ENCODE peak calls at places on chromosome 1, in ten cellular contexts. X is neural crest cell, D is GM12892, G is breast epithelium, M is stomach, A is RWPE1, S is SJSA1, Q is endodermal cell, C is K562, E is SHP77. T is an unnamed sample.

GRCh38 chr1:111855260-111855659 is 99.6 kb downstream of the DDX20 start:
- DNase-seq in X (no peak), D (no peak), G (no peak), M (no peak), A (no peak), S (no peak), Q (peak), C (no peak), E (no peak), T (no peak)

GRCh38 chr1:25785321-25786067 is 14.5 kb upstream of the SELENON start:
- DNase-seq in X (no peak), D (no peak), G (no peak), M (no peak), A (no peak), S (no peak), Q (no peak), C (no peak), E (no peak), T (no peak)

GRCh38 chr1:182404764-182405163 is 4.3 kb upstream of the TEDDM1 start:
- DNase-seq in X (no peak), D (no peak), G (no peak), M (no peak), A (no peak), S (no peak), Q (no peak), C (no peak), E (no peak), T (no peak)

GRCh38 chr1:109924316-109924715 is 13.7 kb downstream of the CSF1 start:
- DNase-seq in X (no peak), D (no peak), G (no peak), M (no peak), A (no peak), S (no peak), Q (no peak), C (no peak), E (no peak), T (no peak)

GRCh38 chr1:19029191-19030085 is 73.0 kb upstream of the IFFO2 start:
- DNase-seq in X (no peak), D (no peak), G (no peak), M (no peak), A (peak), S (no peak), Q (peak), C (no peak), E (peak), T (no peak)

GRCh38 chr1:118304722-118305344 is 119.8 kb upstream of the SPAG17 start:
- DNase-seq in X (no peak), D (no peak), G (no peak), M (no peak), A (peak), S (no peak), Q (peak), C (no peak), E (peak), T (no peak)

GRCh38 chr1:172761581-172762025 is 102.7 kb downstream of the FASLG start:
- DNase-seq in X (no peak), D (no peak), G (no peak), M (no peak), A (peak), S (no peak), Q (no peak), C (no peak), E (no peak), T (no peak)

GRCh38 chr1:43349594-43350306 is 9.0 kb upstream of the CDC20 start:
- DNase-seq in X (no peak), D (no peak), G (no peak), M (no peak), A (no peak), S (peak), Q (no peak), C (no peak), E (no peak), T (no peak)

GRCh38 chr1:31562707-31563360 is 13.5 kb upstream of the TINAGL1 start:
- DNase-seq in X (no peak), D (no peak), G (no peak), M (no peak), A (peak), S (no peak), Q (peak), C (no peak), E (no peak), T (no peak)

GRCh38 chr1:101309334-101310221 is 72.8 kb downstream of the S1PR1 start:
- DNase-seq in X (peak), D (no peak), G (peak), M (peak), A (peak), S (peak), Q (peak), C (peak), E (peak), T (peak)

GRCh38 chr1:115098979-115099692 is 9.8 kb upstream of the TSPAN2 start:
- DNase-seq in X (no peak), D (no peak), G (no peak), M (peak), A (peak), S (no peak), Q (no peak), C (no peak), E (peak), T (peak)

GRCh38 chr1:170727953-170728352 is 64.0 kb downstream of the PRRX1 start:
- DNase-seq in X (no peak), D (no peak), G (no peak), M (no peak), A (no peak), S (no peak), Q (no peak), C (no peak), E (no peak), T (no peak)

GRCh38 chr1:25525360-25525688 is 18.1 kb upstream of the LDLRAP1 start:
- DNase-seq in X (no peak), D (no peak), G (no peak), M (no peak), A (no peak), S (no peak), Q (no peak), C (no peak), E (no peak), T (no peak)

GRCh38 chr1:89260575-89261275 is 11.9 kb downstream of the GBP5 start:
- DNase-seq in X (no peak), D (no peak), G (no peak), M (no peak), A (no peak), S (no peak), Q (no peak), C (no peak), E (no peak), T (no peak)

GRCh38 chr1:29653034-29653810 is 416.9 kb downstream of the PTPRU start:
- DNase-seq in X (no peak), D (no peak), G (no peak), M (peak), A (no peak), S (peak), Q (peak), C (no peak), E (no peak), T (no peak)

GRCh38 chr1:53590104-53590503 is 130.9 kb downstream of the DMRTB1 start:
- DNase-seq in X (no peak), D (no peak), G (no peak), M (peak), A (no peak), S (no peak), Q (peak), C (no peak), E (no peak), T (no peak)

GRCh38 chr1:242530761-242531160 is 6.3 kb upstream of the PLD5 start:
- DNase-seq in X (no peak), D (no peak), G (no peak), M (no peak), A (peak), S (no peak), Q (no peak), C (no peak), E (no peak), T (no peak)

GRCh38 chr1:187621961-187622360 is 793.2 kb downstream of the PLA2G4A start:
- DNase-seq in X (no peak), D (no peak), G (no peak), M (no peak), A (no peak), S (no peak), Q (no peak), C (no peak), E (no peak), T (no peak)

GRCh38 chr1:205310981-205311704 is 10.4 kb downstream of the NUAK2 start:
- DNase-seq in X (no peak), D (no peak), G (no peak), M (no peak), A (no peak), S (no peak), Q (no peak), C (no peak), E (no peak), T (no peak)

GRCh38 chr1:33010946-33011731 is 25.5 kb downstream of the AK2 start:
- DNase-seq in X (no peak), D (no peak), G (no peak), M (peak), A (no peak), S (no peak), Q (no peak), C (no peak), E (no peak), T (no peak)

GRCh38 chr1:46077669-46078068 is 54.8 kb downstream of the PIK3R3 start:
- DNase-seq in X (no peak), D (no peak), G (no peak), M (no peak), A (peak), S (no peak), Q (no peak), C (no peak), E (no peak), T (no peak)

GRCh38 chr1:94922756-94923465 is 4.0 kb downstream of the CNN3 start:
- DNase-seq in X (no peak), D (no peak), G (no peak), M (no peak), A (no peak), S (no peak), Q (no peak), C (no peak), E (no peak), T (no peak)

GRCh38 chr1:248821101-248821500 is 4.6 kb downstream of the SH3BP5L start:
- DNase-seq in X (no peak), D (no peak), G (no peak), M (no peak), A (no peak), S (peak), Q (no peak), C (no peak), E (no peak), T (no peak)

GRCh38 chr1:41379741-41380130 is 18.5 kb downstream of the FOXO6 start:
- DNase-seq in X (no peak), D (no peak), G (no peak), M (no peak), A (no peak), S (no peak), Q (no peak), C (no peak), E (peak), T (no peak)

GRCh38 chr1:109229531-109230127 is 15.9 kb downstream of the SARS1 start:
- DNase-seq in X (peak), D (no peak), G (no peak), M (no peak), A (no peak), S (no peak), Q (peak), C (no peak), E (no peak), T (no peak)

GRCh38 chr1:30615076-30615795 is 108.1 kb downstream of the MATN1 start:
- DNase-seq in X (no peak), D (no peak), G (no peak), M (no peak), A (peak), S (peak), Q (peak), C (no peak), E (no peak), T (no peak)

GRCh38 chr1:61131716-61132115 is 49.4 kb downstream of the NFIA start:
- DNase-seq in X (no peak), D (no peak), G (no peak), M (no peak), A (no peak), S (no peak), Q (no peak), C (no peak), E (no peak), T (no peak)

GRCh38 chr1:44723496-44724407 is 7.2 kb downstream of the RNU5D-1 start:
- DNase-seq in X (no peak), D (peak), G (no peak), M (no peak), A (no peak), S (no peak), Q (peak), C (no peak), E (no peak), T (no peak)

GRCh38 chr1:6743189-6744101 is 41.8 kb upstream of the CAMTA1 start:
- DNase-seq in X (no peak), D (peak), G (no peak), M (peak), A (peak), S (no peak), Q (peak), C (no peak), E (no peak), T (no peak)